ENCODE peak calls at places on chromosomes 7 and 10, in ten cellular contexts. W is cardiac fibroblast, M is MCF 10A, G is AG10803, Z is mammary epithelial cell, B is heart right ventricle, K is ascending aorta, S is MM.1S, N is left ventricle myocardium inferior, L is AG04450. E is an unnamed sample.

GRCh38 chr10:77577666-77578229 is 59.9 kb downstream of the KCNMA1 start:
- DNase-seq in G (no peak), W (no peak), L (no peak), N (no peak), K (no peak), S (no peak), B (no peak), M (no peak), Z (no peak), E (no peak)

GRCh38 chr7:25901658-25902057 is 250.3 kb upstream of the NFE2L3 start:
- DNase-seq in G (no peak), B (no peak), W (no peak), S (no peak), L (no peak), N (no peak), Z (no peak), M (no peak), K (no peak), E (no peak)

GRCh38 chr10:79260803-79261740 is 86.2 kb upstream of the PPIF start:
- DNase-seq in B (no peak), W (peak), L (peak), N (no peak), G (peak), Z (no peak), K (no peak), S (peak), M (no peak), E (no peak)

GRCh38 chr10:133166828-133167692 is 7.0 kb downstream of the KNDC1 start:
- DNase-seq in N (no peak), K (no peak), M (no peak), L (no peak), S (no peak), G (no peak), Z (no peak), B (no peak), W (no peak), E (no peak)

GRCh38 chr10:120460776-120461175 is 3.7 kb downstream of the PLPP4 start:
- DNase-seq in K (no peak), W (peak), Z (peak), M (peak), L (no peak), S (no peak), G (peak), B (no peak), N (no peak), E (no peak)

GRCh38 chr10:12907651-12908050 is 93.9 kb downstream of the CCDC3 start:
- DNase-seq in K (no peak), M (no peak), Z (no peak), L (peak), B (peak), N (no peak), S (no peak), W (peak), G (no peak), E (no peak)

GRCh38 chr7:33824911-33825459 is 80.4 kb upstream of the BMPER start:
- DNase-seq in S (no peak), B (no peak), M (peak), N (no peak), W (no peak), G (no peak), Z (no peak), L (no peak), K (no peak), E (no peak)

GRCh38 chr7:82674319-82674718 is 230.7 kb upstream of the CACNA2D1 start:
- DNase-seq in B (no peak), S (no peak), G (no peak), N (no peak), Z (no peak), M (no peak), K (no peak), L (no peak), W (no peak), E (no peak)

GRCh38 chr7:102008535-102009262 is 191.3 kb downstream of the CUX1 start:
- DNase-seq in L (no peak), Z (peak), M (peak), N (no peak), G (no peak), B (no peak), S (no peak), K (no peak), W (no peak), E (no peak)

GRCh38 chr10:58217612-58218011 is 50.1 kb downstream of the IPMK start:
- DNase-seq in Z (peak), B (no peak), S (no peak), L (no peak), W (no peak), K (no peak), G (peak), N (no peak), M (no peak), E (no peak)

GRCh38 chr7:2609001-2609411 is 22.8 kb upstream of the TTYH3 start:
- DNase-seq in N (no peak), M (peak), G (no peak), K (no peak), S (no peak), W (peak), B (no peak), L (no peak), Z (no peak), E (peak)

GRCh38 chr7:73717991-73718405 is 1.5 kb downstream of the STX1A start:
- DNase-seq in B (no peak), W (peak), G (peak), S (no peak), L (no peak), Z (peak), K (peak), N (no peak), M (peak), E (no peak)

GRCh38 chr10:100286051-100287033 is at the start of gene BLOC1S2:
- DNase-seq in M (peak), W (peak), Z (peak), N (peak), L (peak), B (peak), G (peak), K (peak), S (peak), E (peak)
- TF ChIP-seq CTCF in M (no peak), W (no peak), Z (no peak), N (peak), L (peak), B (peak), G (peak), K (no peak), S (no peak), E (no peak)

GRCh38 chr7:134365341-134366054 is 48.8 kb upstream of the SLC35B4 start:
- DNase-seq in G (peak), M (peak), W (peak), S (no peak), N (no peak), Z (peak), L (no peak), B (no peak), K (no peak), E (no peak)

GRCh38 chr7:134364619-134365037 is 47.9 kb upstream of the SLC35B4 start:
- DNase-seq in N (no peak), G (peak), B (no peak), L (no peak), S (no peak), W (peak), M (peak), Z (peak), K (no peak), E (no peak)

GRCh38 chr7:134359787-134360432 is 43.2 kb upstream of the SLC35B4 start:
- DNase-seq in N (no peak), K (no peak), Z (no peak), W (no peak), M (no peak), B (no peak), S (no peak), G (no peak), L (no peak), E (no peak)

GRCh38 chr7:134366481-134366880 is 49.8 kb upstream of the SLC35B4 start:
- DNase-seq in M (peak), B (no peak), Z (no peak), N (no peak), G (peak), K (no peak), L (no peak), S (no peak), W (peak), E (no peak)

GRCh38 chr7:134362587-134363483 is 46.1 kb upstream of the SLC35B4 start:
- DNase-seq in W (peak), M (peak), G (peak), S (no peak), K (no peak), B (no peak), L (no peak), Z (no peak), N (no peak), E (no peak)
- TF ChIP-seq CTCF in W (no peak), M (no peak), G (no peak), S (no peak), K (no peak), B (no peak), L (no peak), Z (no peak), N (no peak), E (no peak)

DNA sequence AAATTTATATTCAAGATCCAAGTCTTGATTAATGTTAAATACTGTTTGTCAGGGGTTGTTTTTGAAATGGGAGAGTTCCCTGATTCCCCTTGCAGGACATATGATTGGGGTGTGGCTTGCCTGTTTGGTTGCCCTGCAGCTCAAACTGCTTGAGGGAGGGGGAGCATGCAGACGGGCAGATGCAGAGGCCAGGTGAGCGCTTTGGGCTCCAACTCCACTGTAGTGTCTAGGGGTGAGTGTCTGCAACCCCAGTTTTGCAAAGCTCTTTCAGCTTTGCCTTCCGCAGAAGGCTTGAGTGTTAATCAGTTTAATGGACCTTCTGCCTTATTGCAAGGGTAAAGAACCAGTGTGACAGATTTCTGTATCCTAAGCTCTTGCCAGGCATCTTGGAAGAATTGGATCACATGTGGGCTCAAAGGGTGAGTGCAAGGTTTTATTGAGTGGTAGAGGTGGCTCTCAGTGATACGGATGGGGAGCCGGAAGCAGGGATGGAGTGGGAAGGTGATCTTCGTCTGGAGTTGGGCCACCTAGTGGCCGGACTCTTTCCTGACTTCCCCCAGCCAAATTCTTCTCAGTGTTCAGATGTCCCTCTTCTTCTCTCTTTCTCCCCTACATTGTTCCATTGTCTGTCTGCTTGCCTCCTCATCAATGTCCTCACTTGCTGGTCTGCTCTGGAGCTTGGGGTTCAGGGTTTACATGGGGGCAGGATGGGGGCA is 479.7 kb downstream of the ATRNL1 start:
- DNase-seq in B (no peak), G (no peak), N (no peak), M (peak), Z (peak), K (no peak), S (no peak), W (no peak), L (no peak), E (no peak)
- TF ChIP-seq CTCF in B (no peak), G (no peak), N (no peak), M (peak), Z (peak), K (no peak), S (peak), W (no peak), L (peak), E (peak)

GRCh38 chr7:37901890-37902524 is 14.6 kb downstream of the SFRP4 start:
- DNase-seq in S (no peak), M (peak), G (peak), L (no peak), N (no peak), Z (peak), K (no peak), B (no peak), W (peak), E (no peak)

GRCh38 chr7:37899712-37900247 is 16.8 kb downstream of the SFRP4 start:
- DNase-seq in M (no peak), S (no peak), Z (no peak), L (no peak), N (no peak), B (no peak), K (no peak), G (no peak), W (no peak), E (no peak)

DNA sequence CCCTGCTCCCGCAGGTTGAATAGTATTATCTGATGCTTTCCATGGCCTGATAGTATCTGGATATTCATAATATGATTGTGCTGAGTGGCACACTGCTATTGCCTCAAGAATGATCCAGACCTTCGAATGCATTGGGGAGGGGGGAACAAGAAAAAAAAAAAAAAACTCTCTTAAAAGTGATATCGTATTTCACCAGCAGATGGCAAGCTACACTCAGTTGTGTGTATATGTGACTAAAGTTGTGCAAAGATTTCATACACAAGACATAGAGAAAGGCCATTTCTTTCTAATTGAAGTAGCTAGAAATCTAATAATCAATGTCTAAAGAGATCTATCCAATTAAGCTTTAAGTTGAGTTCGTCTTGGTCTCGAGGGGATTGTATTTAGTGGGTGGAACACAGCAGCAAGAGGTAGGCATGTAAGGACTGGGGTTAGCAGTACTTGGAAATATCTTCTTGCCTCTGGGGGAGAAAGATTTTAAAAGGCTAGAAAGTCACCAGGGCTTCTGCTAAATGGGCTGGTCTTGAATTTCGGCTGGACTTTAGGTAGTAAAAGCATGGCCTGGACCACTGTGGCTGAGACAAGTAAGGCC is 15.3 kb downstream of the SFRP4 start:
- DNase-seq in K (no peak), W (peak), G (peak), N (no peak), M (peak), B (no peak), L (no peak), S (peak), Z (peak), E (no peak)
- TF ChIP-seq CTCF in K (peak), W (peak), G (peak), N (peak), M (peak), B (peak), L (peak), S (peak), Z (peak), E (peak)

GRCh38 chr7:68187549-68187948 is 1190.9 kb downstream of the TYW1 start:
- DNase-seq in L (no peak), G (peak), S (no peak), Z (no peak), M (no peak), B (no peak), K (no peak), N (no peak), W (no peak), E (no peak)
- TF ChIP-seq CTCF in L (no peak), G (no peak), S (no peak), Z (no peak), M (no peak), B (no peak), K (no peak), N (no peak), W (no peak), E (no peak)

DNA sequence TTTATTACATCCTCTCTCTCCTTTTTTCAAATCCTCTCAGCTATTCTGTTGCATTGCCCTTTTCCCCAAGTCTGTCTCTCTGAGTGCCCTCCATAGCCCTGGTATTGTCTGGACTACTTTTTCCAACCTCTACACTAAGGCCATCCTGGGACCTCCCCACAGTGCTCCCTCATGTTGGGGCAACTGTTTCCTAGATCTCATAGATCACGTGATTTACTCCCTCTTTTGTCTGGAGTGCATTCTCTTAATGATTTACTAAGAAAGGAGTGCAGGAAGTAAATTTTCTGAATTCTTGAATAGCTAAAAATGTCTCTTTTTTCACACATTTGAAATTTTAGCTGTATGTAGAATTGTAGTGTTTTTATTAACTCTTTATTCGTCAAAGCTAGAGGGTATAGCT is 217.0 kb downstream of the PAXIP1 start:
- DNase-seq in M (no peak), S (no peak), K (no peak), G (no peak), W (no peak), L (no peak), Z (no peak), B (no peak), N (no peak), E (no peak)
- TF ChIP-seq CTCF in M (no peak), S (no peak), K (no peak), G (no peak), W (no peak), L (no peak), Z (no peak), B (no peak), N (no peak), E (no peak)

DNA sequence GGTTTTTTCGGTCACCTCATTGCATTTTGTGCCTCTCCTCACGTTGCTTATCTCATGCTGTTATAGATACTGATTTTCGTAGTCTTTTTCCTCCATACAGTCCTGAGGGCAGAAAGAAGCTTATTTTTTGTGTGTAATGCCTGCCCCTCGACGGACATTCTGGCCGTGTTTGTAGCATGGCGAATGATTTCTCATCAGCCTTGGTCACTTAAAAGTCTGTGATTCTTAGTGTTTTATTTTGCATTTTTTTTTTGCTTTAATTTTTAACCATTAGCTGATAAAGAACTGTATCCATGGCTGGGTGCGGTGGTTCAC is 469 bp upstream of the NOC3L start:
- DNase-seq in B (no peak), N (no peak), L (no peak), G (no peak), K (no peak), W (no peak), M (no peak), Z (no peak), S (no peak), E (no peak)
- TF ChIP-seq CTCF in B (no peak), N (no peak), L (no peak), G (no peak), K (no peak), W (no peak), M (no peak), Z (no peak), S (no peak), E (no peak)

DNA sequence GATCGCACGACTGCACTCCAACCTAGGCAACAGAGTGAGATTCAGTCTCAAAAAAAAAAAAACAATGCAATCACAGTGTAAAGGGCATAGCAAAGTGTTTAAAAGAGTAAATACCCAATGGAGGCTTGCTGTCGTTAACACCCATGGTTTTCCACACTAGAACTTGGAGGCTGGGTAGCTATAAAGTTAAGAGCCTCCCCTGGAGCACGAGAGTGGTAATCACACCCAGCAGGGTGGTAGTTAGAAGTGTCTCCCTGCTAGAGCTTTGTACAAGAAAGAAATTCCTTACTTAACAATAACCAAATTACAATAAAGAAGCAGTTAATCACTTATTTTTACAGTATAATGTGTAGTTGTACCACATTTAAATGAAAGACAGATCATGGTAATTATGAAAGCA is 1078.9 kb downstream of the NRG3 start:
- DNase-seq in W (no peak), M (peak), B (no peak), N (no peak), Z (no peak), K (no peak), L (no peak), S (no peak), G (no peak), E (no peak)
- TF ChIP-seq CTCF in W (no peak), M (no peak), B (no peak), N (no peak), Z (no peak), K (no peak), L (no peak), S (peak), G (no peak), E (no peak)

GRCh38 chr10:52568309-52568708 is 204.3 kb downstream of the MBL2 start:
- DNase-seq in B (no peak), S (no peak), K (no peak), L (no peak), Z (peak), G (peak), N (no peak), W (no peak), M (no peak), E (no peak)

GRCh38 chr10:52563361-52563760 is 209.2 kb downstream of the MBL2 start:
- DNase-seq in G (peak), W (peak), B (no peak), K (no peak), M (peak), Z (no peak), S (no peak), L (no peak), N (no peak), E (no peak)

GRCh38 chr10:52570490-52570889 is 202.1 kb downstream of the MBL2 start:
- DNase-seq in B (no peak), W (no peak), L (no peak), G (no peak), S (no peak), M (no peak), N (no peak), K (no peak), Z (no peak), E (no peak)

GRCh38 chr10:52567247-52567580 is 205.4 kb downstream of the MBL2 start:
- DNase-seq in S (no peak), L (no peak), G (no peak), K (no peak), W (no peak), B (no peak), Z (no peak), N (no peak), M (no peak), E (no peak)

GRCh38 chr10:52566471-52567246 is 205.9 kb downstream of the MBL2 start:
- DNase-seq in W (peak), M (peak), L (peak), S (peak), G (peak), Z (peak), N (no peak), B (no peak), K (no peak), E (no peak)
- TF ChIP-seq CTCF in W (peak), M (peak), L (peak), S (peak), G (peak), Z (peak), N (peak), B (no peak), K (peak), E (no peak)

E was measured in GM13976.